ENCODE peak calls at places on chromosomes 5 and 9, in four cellular contexts. Q is fibroblast of lung, D is IMR-90, S is heart left ventricle. B is an unnamed sample.

GRCh38 chr9:36154213-36154952 is 14.8 kb upstream of the CCIN start:
- DNase-seq in Q (peak; percentile 65), D (peak; percentile 71), S (peak; percentile 49), B (no peak)

GRCh38 chr9:4615251-4615650 is 46.8 kb upstream of the PLPP6 start:
- DNase-seq in Q (peak; percentile 21), D (peak; percentile 64), S (no peak), B (peak; percentile 48)

GRCh38 chr9:4640027-4640426 is 22.1 kb upstream of the PLPP6 start:
- DNase-seq in Q (peak; percentile 17), D (no peak), S (no peak), B (no peak)

GRCh38 chr9:115981011-115981410 is 172.6 kb upstream of the PAPPA start:
- DNase-seq in Q (no peak), D (no peak), S (no peak), B (no peak)

GRCh38 chr5:40733842-40734563 is 21.8 kb downstream of the TTC33 start:
- DNase-seq in Q (no peak), D (no peak), S (no peak), B (no peak)

GRCh38 chr9:79988126-79988525 is 416.4 kb downstream of the TLE4 start:
- DNase-seq in Q (no peak), D (no peak), S (no peak), B (no peak)

GRCh38 chr9:137366445-137366810 is 56.5 kb downstream of the EXD3 start:
- DNase-seq in Q (no peak), D (no peak), S (no peak), B (no peak)

GRCh38 chr9:120735009-120735408 is 20.7 kb upstream of the MEGF9 start:
- DNase-seq in Q (no peak), D (no peak), S (no peak), B (no peak)

GRCh38 chr9:35179347-35180271 is 17.8 kb downstream of the UNC13B start:
- DNase-seq in Q (peak; percentile 4), D (no peak), S (no peak), B (no peak)

GRCh38 chr5:3602713-3603502 is 7.3 kb downstream of the IRX1 start:
- DNase-seq in Q (no peak), D (no peak), S (peak; percentile 51), B (no peak)
- TF ChIP-seq CTCF in Q (peak; percentile 38), D (peak; percentile 25), S (peak; percentile 51), B (no peak)

GRCh38 chr9:96566401-96567202 is 53.0 kb downstream of the CDC14B start:
- DNase-seq in Q (peak; percentile 56), D (no peak), S (peak; percentile 90), B (no peak)
- TF ChIP-seq CTCF in Q (peak; percentile 36), D (peak; percentile 47), S (peak; percentile 63), B (peak; percentile 58)

DNA sequence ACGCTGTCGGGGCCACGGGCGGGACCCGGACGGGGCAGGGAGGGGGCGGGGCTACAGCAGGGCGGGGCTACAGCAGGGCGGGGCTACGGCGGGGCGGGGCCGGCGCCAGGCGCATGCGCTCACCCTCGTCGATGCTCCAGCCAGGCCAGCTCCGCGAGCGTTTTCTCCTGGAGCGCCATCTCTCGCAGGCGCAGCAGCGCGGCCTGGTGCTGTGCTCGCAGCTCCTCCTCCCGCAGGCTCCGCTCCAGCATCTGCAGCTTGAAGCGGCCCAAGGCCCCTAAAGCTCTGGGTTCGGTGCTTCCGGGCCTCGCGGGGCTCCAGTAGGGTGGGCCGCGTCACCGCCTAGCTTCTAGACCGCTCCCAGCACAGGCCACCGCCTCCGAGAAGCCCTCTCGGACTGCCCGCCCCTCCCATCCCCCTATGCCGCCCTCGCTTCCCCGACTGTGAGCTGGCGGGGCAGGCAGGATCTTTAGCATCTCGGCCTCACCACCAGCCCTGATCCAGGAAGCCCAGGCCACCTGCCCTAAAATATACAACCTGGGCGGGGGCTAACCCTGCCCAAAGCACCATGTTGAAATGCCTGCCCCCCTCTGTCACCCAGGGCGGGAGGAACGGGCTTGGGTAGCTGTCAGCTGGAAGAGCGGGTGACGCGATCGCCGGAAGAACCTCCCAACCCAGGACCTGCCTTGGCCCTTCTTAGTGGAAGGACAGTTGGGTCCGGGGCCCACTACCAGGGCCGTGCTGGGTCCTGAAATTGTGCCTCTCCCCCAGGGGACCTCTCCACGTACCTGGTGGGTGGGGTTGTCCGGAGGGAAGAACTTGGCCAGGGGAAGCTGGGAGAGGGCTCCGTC is 21.9 kb upstream of the QSOX2 start:
- DNase-seq in Q (peak; percentile 84), D (peak; percentile 78), S (peak; percentile 86), B (peak; percentile 54)
- TF ChIP-seq CTCF in Q (peak; percentile 34), D (peak; percentile 43), S (no peak), B (peak; percentile 43)

DNA sequence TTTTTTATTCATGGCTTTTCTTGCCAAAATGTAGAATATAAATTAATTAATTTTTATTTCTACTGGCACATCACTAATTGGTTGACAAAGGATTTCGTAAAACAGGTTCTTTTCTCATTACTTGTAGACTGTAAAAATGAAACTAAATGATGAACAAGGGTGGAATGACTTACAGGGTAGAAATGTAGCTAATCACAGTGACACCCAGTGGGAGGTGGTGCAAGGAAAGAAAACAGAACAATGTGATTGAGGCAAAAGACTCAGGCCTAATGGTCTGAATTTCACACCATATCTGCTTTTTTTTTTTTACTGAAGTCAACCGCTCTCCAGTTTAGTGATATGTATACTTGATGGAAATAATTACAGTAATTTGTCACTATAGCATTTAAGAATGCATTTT is 28.9 kb downstream of the GABRG2 start:
- DNase-seq in Q (no peak), D (no peak), S (no peak), B (no peak)
- TF ChIP-seq CTCF in Q (no peak), D (no peak), S (no peak), B (no peak)

GRCh38 chr5:179267071-179267670 is 78.1 kb downstream of the ADAMTS2 start:
- DNase-seq in Q (no peak), D (no peak), S (no peak), B (no peak)
- TF ChIP-seq CTCF in Q (no peak), D (peak; percentile 20), S (no peak), B (peak; percentile 10)

GRCh38 chr9:97761066-97761598 is 64.0 kb upstream of the XPA start:
- DNase-seq in Q (no peak), D (no peak), S (no peak), B (no peak)
- TF ChIP-seq CTCF in Q (no peak), D (no peak), S (no peak), B (no peak)

GRCh38 chr5:109690456-109691247 is 925 bp downstream of the MAN2A1 start:
- DNase-seq in Q (peak; percentile 90), D (peak; percentile 83), S (peak; percentile 78), B (peak; percentile 56)

GRCh38 chr5:109693535-109694152 is 3.9 kb downstream of the MAN2A1 start:
- DNase-seq in Q (peak; percentile 24), D (peak; percentile 67), S (no peak), B (no peak)

GRCh38 chr5:109692852-109693251 is 3.1 kb downstream of the MAN2A1 start:
- DNase-seq in Q (no peak), D (no peak), S (no peak), B (no peak)

GRCh38 chr5:109691248-109691574 is 1.5 kb downstream of the MAN2A1 start:
- DNase-seq in Q (no peak), D (no peak), S (no peak), B (no peak)

GRCh38 chr5:109692011-109692410 is 2.3 kb downstream of the MAN2A1 start:
- DNase-seq in Q (peak; percentile 64), D (peak; percentile 64), S (no peak), B (peak; percentile 30)
- TF ChIP-seq CTCF in Q (no peak), D (no peak), S (no peak), B (no peak)

GRCh38 chr5:74016373-74016772 is 390.4 kb downstream of the ARHGEF28 start:
- DNase-seq in Q (no peak), D (no peak), S (no peak), B (no peak)
- TF ChIP-seq CTCF in Q (no peak), D (no peak), S (no peak), B (no peak)

DNA sequence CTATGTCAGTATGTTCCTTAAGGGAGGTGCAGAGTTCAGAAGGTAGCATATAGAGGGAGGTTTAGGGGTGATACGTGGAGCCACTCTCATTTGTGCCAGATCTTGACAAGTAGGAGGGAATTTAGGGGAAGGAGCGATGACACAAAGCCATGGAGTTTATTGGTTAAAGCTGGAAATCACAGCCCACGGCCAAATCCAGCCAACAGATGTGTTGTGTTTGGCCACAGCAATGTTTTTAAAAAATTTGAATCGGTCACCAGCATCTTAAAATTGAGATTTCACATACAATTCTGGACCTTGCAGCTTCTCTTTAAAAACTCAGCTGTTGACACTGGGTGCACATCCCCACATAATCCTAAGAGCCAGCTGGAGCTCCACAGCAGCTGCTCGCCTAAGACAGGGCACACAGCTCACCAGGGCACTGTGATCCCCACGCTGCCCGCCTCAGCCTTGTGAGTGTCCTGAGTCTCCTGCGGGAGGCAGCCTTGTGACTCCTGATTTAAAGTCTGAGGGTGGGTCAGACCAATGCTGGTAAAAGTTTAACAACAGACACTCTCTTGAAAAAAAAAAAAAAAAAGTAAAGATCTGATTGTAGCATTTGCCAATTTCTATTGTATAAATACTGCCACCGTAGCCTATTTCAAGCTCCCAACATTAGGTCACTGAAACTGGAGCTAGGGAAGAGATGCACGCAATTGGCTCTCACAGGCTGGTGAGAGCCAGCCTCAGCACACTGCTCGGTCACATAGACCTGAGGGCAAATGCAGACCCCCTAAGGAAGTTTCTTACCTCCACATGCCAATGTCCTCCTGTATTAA is 124.9 kb downstream of the HSD17B3 start:
- DNase-seq in Q (peak; percentile 55), D (no peak), S (peak; percentile 47), B (no peak)
- TF ChIP-seq CTCF in Q (no peak), D (no peak), S (no peak), B (no peak)